ENCODE peak calls at places on chromosomes 12 and 14, in six cellular contexts. Q, F, T, P, M and L are unnamed samples.
A peak's percentile ranks its signal among the peaks of the same experiment; 100 is the strongest.

GRCh38 chr12:129202109-129202814 is 349.0 kb downstream of the GLT1D1 start:
- DNase-seq in Q (no peak), F (no peak), T (no peak), P (no peak), M (no peak), L (no peak)

GRCh38 chr12:63362801-63363200 is 211.8 kb upstream of the AVPR1A start:
- DNase-seq in Q (peak; percentile 7), F (no peak), T (peak; percentile 26), P (no peak), M (no peak), L (no peak)

GRCh38 chr12:54431911-54432814 is 13.1 kb upstream of the ITGA5 start:
- DNase-seq in Q (peak; percentile 97), F (no peak), T (peak; percentile 98), P (peak; percentile 89), M (no peak), L (no peak)

GRCh38 chr12:12592930-12593329 is 18.7 kb upstream of the CREBL2 start:
- DNase-seq in Q (no peak), F (no peak), T (no peak), P (no peak), M (no peak), L (no peak)

GRCh38 chr12:131466932-131467331 is 244.0 kb upstream of the SFSWAP start:
- DNase-seq in Q (no peak), F (no peak), T (no peak), P (no peak), M (no peak), L (no peak)

GRCh38 chr14:91138511-91139359 is 24.9 kb downstream of the DGLUCY start:
- DNase-seq in Q (peak; percentile 68), F (peak; percentile 17), T (no peak), P (no peak), M (no peak), L (no peak)

GRCh38 chr14:103545915-103546650 is 16.4 kb downstream of the BAG5 start:
- DNase-seq in Q (no peak), F (no peak), T (no peak), P (no peak), M (no peak), L (no peak)

GRCh38 chr12:26091837-26092236 is 33.0 kb downstream of the BHLHE41 start:
- DNase-seq in Q (no peak), F (no peak), T (no peak), P (no peak), M (peak; percentile 21), L (no peak)

GRCh38 chr12:56120158-56120846 is 2.2 kb downstream of the ZC3H10 start:
- DNase-seq in Q (peak; percentile 51), F (no peak), T (no peak), P (no peak), M (no peak), L (no peak)

GRCh38 chr14:52071675-52072074 is 2.8 kb upstream of the NID2 start:
- DNase-seq in Q (no peak), F (no peak), T (no peak), P (no peak), M (no peak), L (no peak)

GRCh38 chr12:13171921-13172859 is 24.3 kb upstream of the EMP1 start:
- DNase-seq in Q (peak; percentile 91), F (no peak), T (peak; percentile 85), P (no peak), M (no peak), L (no peak)

GRCh38 chr14:52791204-52792096 is at the start of gene GNPNAT1:
- DNase-seq in Q (peak; percentile 94), F (peak; percentile 84), T (peak; percentile 73), P (peak; percentile 52), M (peak; percentile 73), L (peak; percentile 73)

GRCh38 chr12:100289011-100289410 is 22.0 kb downstream of the SCYL2 start:
- DNase-seq in Q (no peak), F (no peak), T (no peak), P (no peak), M (no peak), L (no peak)

GRCh38 chr14:61839452-61839851 is 77.2 kb downstream of the SNAPC1 start:
- DNase-seq in Q (no peak), F (no peak), T (no peak), P (peak; percentile 64), M (no peak), L (no peak)

GRCh38 chr14:50533314-50533705 is 941 bp upstream of the MAP4K5 start:
- DNase-seq in Q (no peak), F (no peak), T (no peak), P (no peak), M (no peak), L (no peak)

GRCh38 chr12:6820171-6820570 is 1.4 kb upstream of the GPR162 start:
- DNase-seq in Q (no peak), F (no peak), T (no peak), P (no peak), M (no peak), L (no peak)

GRCh38 chr14:25431211-25432076 is 381.5 kb upstream of the STXBP6 start:
- DNase-seq in Q (no peak), F (no peak), T (no peak), P (no peak), M (no peak), L (no peak)

GRCh38 chr12:98968896-98969295 is 323.8 kb downstream of the APAF1 start:
- DNase-seq in Q (no peak), F (no peak), T (no peak), P (no peak), M (no peak), L (no peak)

GRCh38 chr12:96710127-96710745 is 196.8 kb upstream of the NEDD1 start:
- DNase-seq in Q (peak; percentile 26), F (no peak), T (no peak), P (no peak), M (no peak), L (no peak)

GRCh38 chr14:67574156-67574555 is 25.9 kb downstream of the PIGH start:
- DNase-seq in Q (no peak), F (no peak), T (no peak), P (no peak), M (no peak), L (no peak)

GRCh38 chr14:68691031-68691864 is 101.6 kb downstream of the ZFP36L1 start:
- DNase-seq in Q (no peak), F (no peak), T (no peak), P (no peak), M (peak; percentile 71), L (peak; percentile 83)

GRCh38 chr12:98767248-98767647 is 122.2 kb downstream of the APAF1 start:
- DNase-seq in Q (no peak), F (no peak), T (no peak), P (no peak), M (no peak), L (no peak)

GRCh38 chr12:120352117-120352516 is 16.8 kb downstream of the MSI1 start:
- DNase-seq in Q (peak; percentile 33), F (no peak), T (peak; percentile 28), P (no peak), M (no peak), L (no peak)

GRCh38 chr12:9813821-9814798 is 13.2 kb upstream of the KLRF1 start:
- DNase-seq in Q (peak; percentile 69), F (peak; percentile 75), T (no peak), P (no peak), M (peak; percentile 44), L (peak; percentile 3)

GRCh38 chr14:100602621-100603020 is 15.4 kb upstream of the BEGAIN start:
- DNase-seq in Q (no peak), F (no peak), T (no peak), P (no peak), M (no peak), L (no peak)

GRCh38 chr12:123083661-123084571 is 67.0 kb downstream of the PITPNM2 start:
- DNase-seq in Q (no peak), F (no peak), T (no peak), P (no peak), M (no peak), L (no peak)

GRCh38 chr14:53042480-53042879 is 91.6 kb upstream of the FERMT2 start:
- DNase-seq in Q (no peak), F (no peak), T (no peak), P (no peak), M (no peak), L (no peak)

GRCh38 chr14:94173885-94174621 is at the start of gene PPP4R4:
- DNase-seq in Q (peak; percentile 71), F (peak; percentile 79), T (no peak), P (peak; percentile 33), M (peak; percentile 83), L (peak; percentile 78)

GRCh38 chr12:77560714-77561113 is 270.0 kb upstream of the NAV3 start:
- DNase-seq in Q (no peak), F (no peak), T (no peak), P (no peak), M (no peak), L (no peak)

GRCh38 chr12:28766398-28766797 is 382.7 kb upstream of the FAR2 start:
- DNase-seq in Q (no peak), F (no peak), T (no peak), P (no peak), M (no peak), L (no peak)

GRCh38 chr12:72330291-72330690 is 58.1 kb downstream of the TRHDE start:
- DNase-seq in Q (no peak), F (no peak), T (no peak), P (peak; percentile 73), M (no peak), L (no peak)

GRCh38 chr14:36952702-36953101 is 219.7 kb downstream of the SLC25A21 start:
- DNase-seq in Q (peak; percentile 35), F (no peak), T (peak; percentile 70), P (peak; percentile 46), M (no peak), L (no peak)